ENCODE peak calls at places on chromosome 1, in six cellular contexts. H is GM12891, R is H1, I is GM12878, Q is K562, U is HepG2. M is an unnamed sample.

GRCh38 chr1:206637605-206638004 is 2.3 kb downstream of the DYRK3 start:
- DNase-seq in H (no peak), R (no peak), I (no peak), Q (no peak), U (no peak), M (no peak)

GRCh38 chr1:112575154-112575804 is 43.7 kb downstream of the ST7L start:
- DNase-seq in H (no peak), R (no peak), I (no peak), Q (peak), U (no peak), M (no peak)

GRCh38 chr1:21022279-21023040 is 154.2 kb downstream of the EIF4G3 start:
- DNase-seq in H (peak), R (no peak), I (peak), Q (peak), U (peak), M (peak)

GRCh38 chr1:9166289-9167235 is 37.7 kb upstream of the GPR157 start:
- DNase-seq in H (no peak), R (no peak), I (no peak), Q (no peak), U (no peak), M (no peak)

GRCh38 chr1:33724348-33724747 is 139.5 kb upstream of the HMGB4 start:
- DNase-seq in H (no peak), R (peak), I (no peak), Q (no peak), U (no peak), M (no peak)

GRCh38 chr1:161199506-161200119 is 759 bp upstream of the ADAMTS4 start:
- DNase-seq in H (no peak), R (no peak), I (no peak), Q (peak), U (no peak), M (no peak)

GRCh38 chr1:215156232-215156631 is 73.7 kb downstream of the KCNK2 start:
- DNase-seq in H (no peak), R (no peak), I (no peak), Q (no peak), U (no peak), M (no peak)

GRCh38 chr1:180899262-180899661 is 13.4 kb upstream of the KIAA1614 start:
- DNase-seq in H (no peak), R (peak), I (no peak), Q (no peak), U (no peak), M (no peak)

GRCh38 chr1:19087737-19088594 is 122.1 kb downstream of the UBR4 start:
- DNase-seq in H (no peak), R (no peak), I (peak), Q (no peak), U (no peak), M (no peak)

GRCh38 chr1:170700842-170701305 is 36.9 kb downstream of the PRRX1 start:
- DNase-seq in H (no peak), R (no peak), I (no peak), Q (no peak), U (no peak), M (no peak)

GRCh38 chr1:145927073-145927886 is at the start of gene RBM8A:
- DNase-seq in H (peak), R (peak), I (peak), Q (peak), U (peak), M (peak)
- TF ChIP-seq POLR2A in H (peak), R (peak), I (peak), Q (peak), U (peak), M (peak)

GRCh38 chr1:156086256-156086662 is 4.0 kb upstream of the MEX3A start:
- DNase-seq in H (no peak), R (no peak), I (no peak), Q (no peak), U (peak), M (no peak)
- TF ChIP-seq POLR2AphosphoS5 in H (no peak), R (no peak), I (no peak), Q (no peak), U (no peak), M (no peak)

GRCh38 chr1:246139745-246140182 is 367.3 kb downstream of the SMYD3 start:
- DNase-seq in H (no peak), R (no peak), I (no peak), Q (peak), U (peak), M (no peak)
- TF ChIP-seq TAF1 in H (no peak), R (no peak), I (no peak), Q (no peak), U (no peak), M (no peak)

GRCh38 chr1:13619909-13620308 is 36.3 kb downstream of the PDPN start:
- DNase-seq in H (no peak), R (no peak), I (no peak), Q (no peak), U (no peak), M (no peak)
- TF ChIP-seq POLR2A in H (no peak), R (no peak), I (no peak), Q (no peak), U (no peak), M (no peak)

DNA sequence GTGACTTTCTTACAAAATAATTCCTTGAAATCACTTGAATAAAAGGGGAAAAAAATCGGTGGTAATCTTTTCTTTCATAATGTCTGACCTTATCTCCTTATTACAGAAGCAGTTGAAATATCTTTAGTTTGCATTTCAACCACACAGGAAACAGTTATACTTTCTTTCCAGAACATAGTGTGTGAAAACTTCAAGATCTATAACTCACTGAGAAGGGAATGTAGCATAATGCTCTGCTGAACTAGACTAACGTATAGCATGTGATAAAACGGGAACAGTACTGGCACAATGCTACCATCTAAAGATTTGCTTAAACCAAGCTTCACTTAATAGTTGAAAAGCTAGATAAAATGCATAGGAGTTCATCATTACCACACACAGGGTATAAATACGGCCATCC is 45.0 kb downstream of the VAV3 start:
- DNase-seq in H (no peak), R (no peak), I (no peak), Q (no peak), U (no peak), M (no peak)
- TF ChIP-seq POLR2AphosphoS5 in H (no peak), R (no peak), I (no peak), Q (no peak), U (no peak), M (no peak)

GRCh38 chr1:204445860-204446412 is 34.3 kb upstream of the PPP1R15B start:
- DNase-seq in H (peak), R (peak), I (no peak), Q (peak), U (peak), M (peak)

GRCh38 chr1:204447220-204447619 is 35.6 kb upstream of the PPP1R15B start:
- DNase-seq in H (no peak), R (no peak), I (no peak), Q (no peak), U (no peak), M (no peak)

GRCh38 chr1:204448321-204448964 is 36.8 kb upstream of the PPP1R15B start:
- DNase-seq in H (no peak), R (no peak), I (no peak), Q (no peak), U (no peak), M (no peak)

GRCh38 chr1:204447736-204448135 is 36.1 kb upstream of the PPP1R15B start:
- DNase-seq in H (no peak), R (no peak), I (no peak), Q (no peak), U (no peak), M (no peak)

GRCh38 chr1:204446413-204447111 is 34.9 kb upstream of the PPP1R15B start:
- DNase-seq in H (peak), R (peak), I (no peak), Q (peak), U (peak), M (peak)
- TF ChIP-seq TAF1 in H (no peak), R (no peak), I (no peak), Q (no peak), U (no peak), M (no peak)

DNA sequence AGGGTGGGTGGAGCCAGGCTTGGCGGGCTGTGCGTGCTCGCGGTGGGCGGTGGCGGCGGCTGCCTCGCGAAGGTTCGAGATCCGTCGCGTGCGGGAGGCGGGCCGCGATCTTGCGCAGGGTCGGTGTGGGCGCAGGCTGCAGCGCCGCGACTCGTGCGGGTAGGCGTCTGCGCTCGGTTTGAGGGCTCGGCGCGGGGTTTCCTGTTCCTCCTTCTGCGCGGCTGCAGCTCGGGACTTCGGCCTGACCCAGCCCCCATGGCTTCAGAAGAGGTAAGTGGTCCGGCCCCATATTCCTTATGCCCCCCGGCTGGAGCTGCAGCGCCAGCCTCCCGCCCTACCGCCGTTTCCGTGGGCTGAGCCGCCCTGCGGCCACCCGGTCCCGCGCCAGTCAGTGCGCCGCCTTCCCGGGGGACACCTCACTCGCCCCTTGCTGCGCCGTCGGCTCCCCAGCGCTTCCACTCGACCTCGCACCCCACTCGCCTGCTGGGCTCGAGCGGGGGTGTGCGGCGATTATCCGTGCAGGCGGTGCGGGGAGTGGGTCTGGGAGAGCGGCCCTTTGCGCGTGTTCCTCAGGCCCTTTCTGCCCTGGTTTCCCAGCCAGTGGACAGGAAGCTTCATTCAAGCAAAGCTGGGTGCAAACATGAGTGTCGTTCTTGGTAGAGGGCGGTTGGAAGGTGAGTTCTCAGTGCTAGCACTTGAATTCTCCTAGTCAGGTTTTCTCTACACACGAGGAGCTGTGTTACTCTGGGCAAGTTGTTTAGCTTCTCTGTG is at the start of gene CACYBP:
- DNase-seq in H (peak), R (peak), I (no peak), Q (no peak), U (peak), M (no peak)
- TF ChIP-seq POLR2A in H (no peak), R (no peak), I (peak), Q (no peak), U (peak), M (no peak)

GRCh38 chr1:76337777-76338176 is 263.2 kb downstream of the ST6GALNAC3 start:
- DNase-seq in H (no peak), R (no peak), I (no peak), Q (no peak), U (no peak), M (no peak)

GRCh38 chr1:76330993-76331603 is 256.6 kb downstream of the ST6GALNAC3 start:
- DNase-seq in H (peak), R (no peak), I (no peak), Q (peak), U (peak), M (peak)

DNA sequence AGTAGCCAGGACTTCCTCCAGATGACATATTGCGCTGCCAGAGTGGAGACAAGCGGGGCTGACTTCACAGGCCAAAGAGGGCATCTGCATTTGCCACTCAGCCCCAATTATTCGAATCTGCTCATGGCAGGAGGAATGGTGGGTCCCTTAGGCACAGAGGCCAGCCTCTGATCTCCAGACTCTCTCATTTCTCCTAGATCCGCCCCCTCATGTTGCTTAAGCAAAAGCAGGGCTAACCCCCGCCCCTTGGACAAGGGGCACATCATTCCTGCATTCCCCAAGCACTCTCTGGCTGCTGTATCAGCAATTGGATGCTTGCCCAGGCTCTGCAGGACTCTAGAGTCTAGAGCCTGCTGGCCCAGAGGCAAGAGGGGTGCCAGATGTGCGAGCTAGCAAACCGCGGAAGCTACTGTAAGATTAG is 262.4 kb downstream of the ST6GALNAC3 start:
- DNase-seq in H (no peak), R (no peak), I (no peak), Q (no peak), U (no peak), M (no peak)
- TF ChIP-seq POLR2AphosphoS5 in H (no peak), R (no peak), I (no peak), Q (no peak), U (no peak), M (no peak)

GRCh38 chr1:64938991-64939390 is 27.4 kb downstream of the JAK1 start:
- DNase-seq in H (no peak), R (no peak), I (no peak), Q (no peak), U (no peak), M (no peak)
- TF ChIP-seq TAF1 in H (no peak), R (no peak), I (no peak), Q (no peak), U (no peak), M (no peak)

DNA sequence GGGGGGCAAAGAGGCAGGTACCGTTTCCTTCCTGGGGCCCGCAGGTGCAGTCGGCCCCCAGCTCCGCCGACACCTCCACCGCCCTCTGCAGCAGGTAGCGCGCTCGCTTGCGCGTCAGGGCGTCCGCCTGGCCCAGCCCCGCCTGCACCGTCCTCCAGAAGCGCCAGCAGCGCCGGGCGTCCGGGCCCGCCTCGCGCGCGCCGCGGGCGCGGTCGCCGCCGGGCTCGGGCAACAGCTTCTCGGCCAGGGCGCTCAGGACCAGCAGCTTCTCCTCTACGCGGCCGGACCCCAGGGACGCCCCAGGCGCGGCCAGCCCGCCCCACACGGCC is 863 bp downstream of the TARBP1 start:
- DNase-seq in H (peak), R (peak), I (no peak), Q (peak), U (peak), M (peak)
- TF ChIP-seq POLR2A in H (peak), R (no peak), I (peak), Q (no peak), U (peak), M (peak)

M was measured in GM12892.